ENCODE peak calls at places on chromosomes 12 and 14, in ten cellular contexts. X, I, R, J, D, A, K, P, W and L are unnamed samples.

GRCh38 chr14:34548472-34548981 is 9.0 kb upstream of the EAPP start:
- DNase-seq in K (no peak), P (no peak), I (no peak), W (no peak), J (no peak), X (no peak), D (no peak), R (no peak), A (no peak), L (no peak)

GRCh38 chr12:111753144-111753881 is 13.4 kb upstream of the ALDH2 start:
- DNase-seq in I (peak), R (no peak), J (peak), D (peak), P (no peak), K (no peak), A (peak), W (peak), X (no peak), L (no peak)

GRCh38 chr12:106135781-106136180 is 3.0 kb downstream of the NUAK1 start:
- DNase-seq in W (no peak), A (no peak), K (no peak), I (no peak), X (no peak), P (no peak), D (no peak), J (no peak), R (no peak), L (no peak)

GRCh38 chr12:3041558-3042164 is 35.5 kb upstream of the TSPAN9 start:
- DNase-seq in A (no peak), K (no peak), W (no peak), R (no peak), J (peak), P (peak), X (peak), I (no peak), D (peak), L (peak)

GRCh38 chr14:56304456-56304855 is 186.2 kb downstream of the PELI2 start:
- DNase-seq in W (no peak), A (no peak), J (no peak), K (no peak), I (no peak), P (peak), X (no peak), D (no peak), R (no peak), L (no peak)

GRCh38 chr12:105955976-105956375 is 182.8 kb downstream of the NUAK1 start:
- DNase-seq in W (no peak), D (no peak), P (no peak), I (no peak), J (no peak), X (no peak), K (no peak), R (no peak), A (no peak), L (no peak)

GRCh38 chr12:14567311-14568195 is at the start of gene PLBD1:
- DNase-seq in P (no peak), K (no peak), X (no peak), W (peak), R (no peak), J (peak), I (peak), D (peak), A (peak), L (no peak)

GRCh38 chr12:132253698-132254480 is 75.5 kb downstream of the GALNT9 start:
- DNase-seq in W (no peak), I (no peak), K (no peak), D (no peak), X (no peak), A (no peak), P (no peak), R (no peak), J (no peak), L (no peak)

GRCh38 chr12:2640281-2640680 is 154.5 kb upstream of the FKBP4 start:
- DNase-seq in R (no peak), W (no peak), X (no peak), P (no peak), A (peak), I (no peak), K (no peak), J (peak), D (no peak), L (no peak)

GRCh38 chr14:79136437-79137430 is 966.6 kb downstream of the NRXN3 start:
- DNase-seq in A (no peak), W (no peak), I (no peak), D (no peak), X (no peak), R (no peak), J (no peak), K (no peak), P (peak), L (no peak)

GRCh38 chr12:110039085-110039807 is 9.1 kb downstream of the C12orf76 start:
- DNase-seq in P (peak), A (no peak), W (no peak), I (no peak), J (peak), R (no peak), X (peak), D (peak), K (no peak), L (peak)

GRCh38 chr14:68395585-68395984 is 397.3 kb downstream of the ZFP36L1 start:
- DNase-seq in K (no peak), I (peak), J (peak), D (no peak), P (no peak), R (no peak), W (no peak), A (no peak), X (no peak), L (no peak)

GRCh38 chr14:64118892-64119291 is 175.3 kb downstream of the ESR2 start:
- DNase-seq in K (no peak), A (no peak), D (no peak), P (no peak), I (no peak), J (no peak), R (no peak), X (no peak), W (no peak), L (no peak)

GRCh38 chr14:100375273-100375962 is 52.3 kb downstream of the SLC25A47 start:
- DNase-seq in J (peak), W (peak), P (peak), K (no peak), D (peak), A (peak), X (peak), R (no peak), I (peak), L (no peak)

GRCh38 chr14:86673523-86673969 is 1143.6 kb downstream of the FLRT2 start:
- DNase-seq in X (no peak), W (no peak), J (no peak), K (no peak), D (no peak), A (no peak), R (no peak), P (no peak), I (no peak), L (no peak)

GRCh38 chr12:12927211-12928079 is 24.5 kb downstream of the GPRC5D start:
- DNase-seq in R (peak), W (peak), X (no peak), D (peak), K (peak), I (peak), P (peak), J (peak), A (peak), L (no peak)

GRCh38 chr14:64640839-64641238 is 63.4 kb upstream of the PLEKHG3 start:
- DNase-seq in X (no peak), J (no peak), I (no peak), A (no peak), D (no peak), W (no peak), P (no peak), K (no peak), R (no peak), L (no peak)

GRCh38 chr14:86305058-86305457 is 775.1 kb downstream of the FLRT2 start:
- DNase-seq in R (no peak), D (no peak), I (no peak), K (no peak), X (no peak), A (no peak), J (no peak), P (no peak), W (no peak), L (no peak)

GRCh38 chr14:51473351-51473750 is 178.4 kb upstream of the FRMD6 start:
- DNase-seq in I (no peak), A (no peak), D (no peak), X (no peak), W (no peak), K (no peak), R (no peak), P (no peak), J (no peak), L (no peak)

GRCh38 chr12:11631288-11631687 is 18.2 kb upstream of the ETV6 start:
- DNase-seq in I (no peak), K (no peak), A (no peak), X (no peak), D (no peak), P (no peak), J (no peak), R (no peak), W (no peak), L (no peak)

DNA sequence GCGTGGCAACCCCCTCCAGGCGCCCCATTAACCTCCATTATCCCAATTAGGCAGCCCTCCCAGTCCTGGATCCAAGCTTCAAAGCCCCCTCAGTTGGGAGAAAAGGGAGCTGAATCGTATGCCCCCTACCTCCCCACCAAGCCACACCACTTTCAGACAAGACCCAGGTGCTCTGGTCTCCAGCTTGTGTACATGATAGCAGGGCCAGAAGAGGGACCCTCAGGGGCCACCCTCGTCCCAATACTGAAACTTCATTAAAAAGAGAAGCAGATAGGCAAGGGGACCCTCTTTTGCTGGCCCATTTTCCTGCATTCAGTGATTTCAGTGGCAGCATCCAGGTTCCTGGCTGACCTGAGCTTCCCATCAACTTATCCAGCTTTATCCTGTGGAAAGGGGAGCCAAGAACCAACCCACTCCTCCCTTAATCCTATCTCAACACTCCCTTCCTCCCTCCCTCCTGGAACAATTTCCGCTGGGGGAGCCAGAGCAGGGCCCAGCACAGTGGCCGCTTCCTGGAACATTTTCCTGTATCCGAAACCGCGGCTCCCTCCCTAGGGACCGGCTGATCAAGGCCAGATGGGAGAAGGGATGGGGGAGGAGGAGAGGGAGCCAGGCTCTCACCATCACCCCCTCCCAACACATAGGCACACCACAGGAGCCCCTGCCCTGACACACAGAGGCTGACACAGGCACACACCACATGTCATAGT is 9.5 kb upstream of the SP7 start:
- DNase-seq in K (no peak), D (no peak), X (peak), A (no peak), I (no peak), R (no peak), J (peak), P (no peak), W (peak), L (no peak)
- H3K4me3 ChIP-seq in K (no peak), D (no peak), X (peak), A (peak), I (peak), R (no peak), J (peak), P (peak), W (peak), L (peak)

DNA sequence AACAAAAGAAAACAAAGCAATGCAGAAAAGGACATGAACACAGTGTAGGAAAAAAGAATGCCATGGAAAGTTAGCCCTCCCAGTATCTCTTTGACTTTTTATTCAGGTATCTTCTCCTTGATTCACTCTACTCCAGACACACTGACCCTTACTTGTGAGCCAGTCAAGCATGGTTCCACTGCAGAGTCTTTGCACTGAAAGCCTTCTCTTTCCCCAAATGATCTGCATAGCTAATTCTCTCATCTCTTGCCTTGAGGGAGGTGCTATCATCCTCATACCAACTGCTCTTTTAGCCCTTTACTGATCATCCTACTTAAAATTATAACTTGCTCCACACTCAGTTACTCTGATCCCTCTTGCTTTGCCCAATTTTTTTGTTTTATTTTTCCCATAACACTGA is 101.2 kb upstream of the SLC16A7 start:
- DNase-seq in P (no peak), A (no peak), X (no peak), W (no peak), J (no peak), R (no peak), D (no peak), K (no peak), I (no peak), L (no peak)
- H3K4me3 ChIP-seq in P (no peak), A (no peak), X (no peak), W (no peak), J (no peak), R (no peak), D (no peak), K (no peak), I (no peak), L (no peak)

DNA sequence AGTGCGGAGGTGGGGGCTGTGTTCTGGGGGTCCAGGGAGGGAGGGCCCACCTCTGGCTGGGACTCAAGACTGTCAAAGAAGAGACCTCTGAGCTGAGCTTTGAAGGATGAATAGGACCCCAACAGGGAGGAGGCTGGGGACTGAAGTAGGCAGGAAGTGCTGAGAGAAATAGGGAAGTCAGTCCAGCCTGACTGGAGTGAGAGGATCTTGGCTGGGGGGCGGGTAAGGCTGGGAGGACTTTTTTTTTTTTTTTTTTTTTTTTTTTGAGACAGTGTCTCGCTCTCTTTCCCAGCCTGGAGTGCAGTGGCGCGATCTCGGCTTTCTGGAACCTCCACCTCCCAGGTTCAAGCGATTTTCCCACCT is 8.0 kb upstream of the RACGAP1 start:
- DNase-seq in A (no peak), D (no peak), R (no peak), X (no peak), I (no peak), J (no peak), P (no peak), W (no peak), K (no peak), L (no peak)
- H3K4me3 ChIP-seq in A (no peak), D (no peak), R (no peak), X (no peak), I (peak), J (no peak), P (no peak), W (peak), K (no peak), L (no peak)

DNA sequence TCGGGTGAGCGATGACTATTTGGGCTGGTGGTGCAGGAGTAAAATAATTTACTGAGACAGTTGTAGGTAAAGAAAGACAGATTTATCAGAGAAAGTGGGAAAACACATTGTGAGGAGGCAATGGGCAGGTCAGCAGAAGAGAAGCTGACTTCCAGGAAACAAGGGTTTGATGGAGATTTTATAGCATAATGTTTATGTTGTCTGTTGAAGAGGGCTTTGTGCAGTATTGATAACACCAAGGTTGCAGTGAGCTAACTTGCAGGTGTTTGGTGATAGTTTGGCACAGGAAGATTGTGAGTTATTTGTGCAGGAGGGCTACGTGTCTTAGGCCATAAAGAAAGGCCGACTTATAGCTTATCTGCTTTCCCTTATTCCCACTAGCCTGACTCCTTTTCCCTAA is 72.2 kb downstream of the DHRS2 start:
- DNase-seq in J (no peak), A (no peak), W (no peak), D (no peak), I (no peak), R (no peak), P (no peak), X (no peak), K (no peak), L (no peak)
- H3K4me3 ChIP-seq in J (no peak), A (no peak), W (no peak), D (no peak), I (no peak), R (no peak), P (no peak), X (no peak), K (no peak), L (no peak)

GRCh38 chr14:49853158-49853477 is 530 bp upstream of the NEMF start:
- DNase-seq in X (no peak), W (no peak), A (no peak), R (no peak), I (no peak), P (no peak), J (no peak), D (no peak), K (no peak), L (no peak)

GRCh38 chr14:49849213-49849847 is 3.3 kb downstream of the NEMF start:
- DNase-seq in A (no peak), W (no peak), R (no peak), J (no peak), D (no peak), P (no peak), I (no peak), K (no peak), X (no peak), L (no peak)

GRCh38 chr14:49852351-49853157 is at the start of gene NEMF:
- DNase-seq in R (peak), W (peak), K (peak), X (peak), J (peak), I (peak), A (peak), P (peak), D (peak), L (peak)

GRCh38 chr14:49857427-49858003 is 4.9 kb upstream of the NEMF start:
- DNase-seq in X (no peak), I (no peak), K (no peak), R (no peak), W (no peak), P (no peak), A (no peak), D (no peak), J (no peak), L (no peak)

GRCh38 chr14:49853572-49854375 is 1.2 kb upstream of the NEMF start:
- DNase-seq in A (peak), P (peak), D (peak), K (peak), I (peak), R (peak), J (peak), X (peak), W (peak), L (no peak)
- H3K4me3 ChIP-seq in A (peak), P (peak), D (no peak), K (peak), I (peak), R (peak), J (peak), X (peak), W (peak), L (no peak)

DNA sequence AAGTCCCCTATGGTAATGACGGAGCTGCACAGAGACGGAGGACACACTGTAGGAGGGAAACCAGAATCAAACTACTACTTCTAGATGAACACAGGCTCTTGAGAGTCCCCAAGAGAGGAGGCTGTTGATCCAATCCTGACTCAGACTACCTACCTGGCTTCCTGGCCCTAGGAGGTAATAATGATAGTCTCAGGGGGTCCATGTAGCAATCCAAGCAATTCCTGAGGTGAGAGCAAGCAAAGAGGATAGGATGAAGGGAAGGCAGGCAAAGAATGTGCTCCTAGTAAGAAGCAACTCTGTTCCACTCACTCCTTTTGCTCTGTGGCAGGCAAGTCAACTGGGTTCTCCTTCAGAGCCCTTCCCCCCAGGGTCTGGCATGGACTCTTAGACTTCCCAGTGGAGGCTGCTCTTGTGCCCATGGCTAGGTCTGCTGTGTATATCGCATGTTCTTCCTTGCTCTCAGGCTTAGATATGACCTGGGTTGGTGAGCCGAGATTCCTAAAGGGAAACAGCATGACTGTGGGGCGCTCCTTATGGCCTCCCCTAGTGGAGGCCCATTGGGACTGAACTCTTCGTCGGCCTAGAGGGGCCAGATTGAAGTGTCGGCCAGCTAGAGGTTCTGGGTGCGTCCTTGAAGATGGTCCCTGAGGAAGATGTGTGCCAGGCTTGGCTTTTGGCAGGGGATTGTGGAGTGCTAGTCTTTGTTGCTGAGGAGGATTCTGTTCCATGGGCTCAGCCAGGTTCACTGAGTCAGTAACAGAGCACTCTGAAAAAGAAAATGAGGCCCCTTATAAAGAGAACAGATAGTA is 2.1 kb downstream of the TINF2 start:
- DNase-seq in D (no peak), I (no peak), A (no peak), R (no peak), W (no peak), X (no peak), P (no peak), J (no peak), K (no peak), L (no peak)
- H3K4me3 ChIP-seq in D (no peak), I (no peak), A (no peak), R (peak), W (peak), X (no peak), P (no peak), J (no peak), K (no peak), L (no peak)